ENCODE peak calls at places on chromosomes 7 and 10, in eight cellular contexts. U is neural progenitor cell; M is foreskin melanocyte; Z is stimulated activated CD4-positive, alpha-beta T cell treated with anti-CD3 and anti-CD28 coated beads, Interleukin-1b, Interleukin-23, amount 100 ng/mL, for 1 hour; W is iris pigment epithelial cell; Y is T-cell; C is brain microvascular endothelial cell; O is fibroblast of the conjunctiva. X is an unnamed sample.

GRCh38 chr10:112875474-112876267 is 74.4 kb upstream of the TCF7L2 start:
- DNase-seq in Y (no peak), C (peak), U (no peak), Z (no peak), O (peak), W (peak), M (no peak), X (peak)

GRCh38 chr10:105291571-105291970 is 650.5 kb downstream of the SORCS3 start:
- DNase-seq in M (no peak), W (no peak), U (no peak), C (no peak), O (no peak), Z (no peak), Y (no peak), X (no peak)

GRCh38 chr10:32321016-32321631 is 25.8 kb downstream of the EPC1 start:
- DNase-seq in C (no peak), Y (no peak), Z (no peak), U (no peak), M (no peak), O (no peak), W (no peak), X (no peak)

GRCh38 chr7:131111081-131111576 is 216.5 kb upstream of the MKLN1 start:
- DNase-seq in M (no peak), U (peak), C (peak), W (peak), Y (no peak), O (peak), Z (no peak), X (peak)

GRCh38 chr7:154929006-154929726 is 73.8 kb downstream of the PAXIP1 start:
- DNase-seq in C (no peak), W (no peak), Z (no peak), O (no peak), Y (no peak), M (no peak), U (no peak), X (no peak)

GRCh38 chr10:59285848-59286247 is 76.5 kb downstream of the FAM13C start:
- DNase-seq in W (no peak), Z (no peak), U (no peak), C (no peak), O (no peak), Y (no peak), M (peak), X (no peak)

GRCh38 chr10:132464256-132465192 is 67.5 kb downstream of the PWWP2B start:
- DNase-seq in C (no peak), M (no peak), Z (no peak), O (peak), W (no peak), Y (no peak), U (no peak), X (no peak)

GRCh38 chr7:27187158-27187701 is 2.2 kb upstream of the HOXA11 start:
- DNase-seq in C (no peak), Y (no peak), M (no peak), U (no peak), Z (no peak), W (no peak), O (no peak), X (no peak)

GRCh38 chr10:91708174-91708861 is 75.4 kb upstream of the PPP1R3C start:
- DNase-seq in U (no peak), Y (no peak), M (no peak), Z (no peak), W (peak), C (no peak), O (no peak), X (no peak)

GRCh38 chr10:24721254-24722106 is 2.2 kb downstream of the ARHGAP21 start:
- DNase-seq in Z (no peak), W (peak), M (no peak), U (peak), C (no peak), O (no peak), Y (no peak), X (peak)

GRCh38 chr10:7435674-7436073 is 24.8 kb upstream of the SFMBT2 start:
- DNase-seq in W (no peak), U (no peak), O (no peak), C (no peak), Y (no peak), M (no peak), Z (no peak), X (no peak)

GRCh38 chr7:157785021-157785441 is 448.2 kb downstream of the DNAJB6 start:
- DNase-seq in O (no peak), Z (no peak), M (no peak), W (peak), U (no peak), C (no peak), Y (no peak), X (peak)

GRCh38 chr10:70053212-70053895 is 708 bp downstream of the MACROH2A2 start:
- DNase-seq in O (no peak), C (no peak), U (peak), W (peak), M (no peak), Z (no peak), Y (no peak), X (peak)

GRCh38 chr10:124470544-124471449 is 9.2 kb downstream of the LHPP start:
- DNase-seq in Y (no peak), Z (no peak), U (peak), C (no peak), M (no peak), O (no peak), W (no peak), X (no peak)

GRCh38 chr10:119531067-119531466 is 11.5 kb downstream of the RGS10 start:
- DNase-seq in Y (no peak), U (no peak), Z (no peak), W (no peak), O (no peak), M (no peak), C (no peak), X (peak)